ENCODE peak calls at places on chromosomes 13 and 19, in six cellular contexts. U is H9, W is IMR-90, H is H1, Y is neuronal stem cell, S is mesenchymal stem cell. M is an unnamed sample.

GRCh38 chr13:23621316-23621645 is 51.1 kb downstream of the TNFRSF19 start:
- DNase-seq in U (no peak), W (peak; percentile 96), H (no peak), Y (no peak), S (peak; percentile 92), M (peak; percentile 43)

GRCh38 chr19:4559569-4559968 is at the start of gene SEMA6B:
- DNase-seq in U (no peak), W (no peak), H (no peak), Y (no peak), S (peak; percentile 29), M (peak; percentile 41)

GRCh38 chr19:4108767-4109625 is 14.9 kb downstream of the MAP2K2 start:
- DNase-seq in U (no peak), W (no peak), H (no peak), Y (no peak), S (no peak), M (no peak)

GRCh38 chr19:5983367-5983955 is 5.5 kb upstream of the RANBP3 start:
- DNase-seq in U (no peak), W (no peak), H (no peak), Y (no peak), S (peak; percentile 30), M (no peak)

GRCh38 chr13:100987993-100988392 is 313.4 kb upstream of the TMTC4 start:
- DNase-seq in U (peak; percentile 49), W (peak; percentile 26), H (no peak), Y (peak; percentile 12), S (peak; percentile 30), M (no peak)

GRCh38 chr13:26168276-26168814 is 53.8 kb downstream of the RNF6 start:
- DNase-seq in U (no peak), W (peak; percentile 48), H (no peak), Y (no peak), S (peak; percentile 92), M (peak; percentile 61)

GRCh38 chr19:24074720-24075119 is 12.3 kb upstream of the ZNF254 start:
- DNase-seq in U (no peak), W (peak; percentile 74), H (no peak), Y (no peak), S (peak; percentile 42), M (peak; percentile 67)

GRCh38 chr13:27171830-27172494 is 351 bp upstream of the USP12 start:
- DNase-seq in U (peak; percentile 85), W (peak; percentile 90), H (no peak), Y (peak; percentile 86), S (peak; percentile 90), M (peak; percentile 95)

GRCh38 chr13:18235172-18235571 is 946.5 kb downstream of the TUBA3C start:
- DNase-seq in U (no peak), W (no peak), H (no peak), Y (no peak), S (no peak), M (no peak)

GRCh38 chr19:40590464-40591265 is 10.5 kb upstream of the LTBP4 start:
- DNase-seq in U (no peak), W (no peak), H (no peak), Y (no peak), S (no peak), M (no peak)

GRCh38 chr13:49400755-49401659 is 42.9 kb downstream of the CAB39L start:
- DNase-seq in U (no peak), W (peak; percentile 87), H (no peak), Y (peak; percentile 14), S (peak; percentile 93), M (peak; percentile 92)

GRCh38 chr13:99422556-99423220 is 78.6 kb upstream of the TM9SF2 start:
- DNase-seq in U (no peak), W (no peak), H (no peak), Y (no peak), S (no peak), M (no peak)

GRCh38 chr13:25179810-25180437 is 7.8 kb upstream of the AMER2 start:
- DNase-seq in U (no peak), W (no peak), H (no peak), Y (no peak), S (no peak), M (no peak)

GRCh38 chr19:7689165-7689564 is 8.5 kb downstream of the TRAPPC5 start:
- DNase-seq in U (no peak), W (no peak), H (no peak), Y (no peak), S (no peak), M (no peak)

GRCh38 chr19:6730153-6730804 is 7.1 kb downstream of the GPR108 start:
- DNase-seq in U (peak; percentile 98), W (no peak), H (peak; percentile 82), Y (no peak), S (no peak), M (no peak)

GRCh38 chr19:31841755-31842154 is 492.5 kb upstream of the TSHZ3 start:
- DNase-seq in U (no peak), W (no peak), H (no peak), Y (no peak), S (no peak), M (no peak)

GRCh38 chr19:5035817-5036732 is 67.2 kb downstream of the KDM4B start:
- DNase-seq in U (no peak), W (no peak), H (no peak), Y (no peak), S (no peak), M (no peak)

GRCh38 chr19:54473071-54473941 is at the start of gene CDC42EP5:
- DNase-seq in U (peak; percentile 40), W (peak; percentile 85), H (no peak), Y (no peak), S (peak; percentile 92), M (peak; percentile 60)

GRCh38 chr13:78589206-78589605 is 14.1 kb downstream of the POU4F1 start:
- DNase-seq in U (peak; percentile 71), W (peak; percentile 9), H (no peak), Y (peak; percentile 79), S (no peak), M (no peak)

GRCh38 chr13:95403349-95404140 is 102.3 kb upstream of the ABCC4 start:
- DNase-seq in U (peak; percentile 88), W (no peak), H (peak; percentile 36), Y (peak; percentile 70), S (peak; percentile 30), M (no peak)

GRCh38 chr13:40508767-40509342 is 157.6 kb downstream of the FOXO1 start:
- DNase-seq in U (no peak), W (no peak), H (no peak), Y (no peak), S (no peak), M (no peak)

GRCh38 chr13:91406619-91407018 is 8.2 kb downstream of the GPC5 start:
- DNase-seq in U (peak; percentile 79), W (peak; percentile 35), H (peak; percentile 31), Y (peak; percentile 30), S (peak; percentile 45), M (peak; percentile 57)

GRCh38 chr13:113802090-113802531 is 43.1 kb downstream of the TMEM255B start:
- DNase-seq in U (peak; percentile 85), W (peak; percentile 72), H (no peak), Y (peak; percentile 30), S (peak; percentile 83), M (no peak)

GRCh38 chr13:64248371-64249065 is 2832.9 kb upstream of the PCDH20 start:
- DNase-seq in U (no peak), W (peak; percentile 33), H (no peak), Y (no peak), S (no peak), M (no peak)

GRCh38 chr19:14507704-14508246 is 10.4 kb downstream of the DNAJB1 start:
- DNase-seq in U (no peak), W (peak; percentile 67), H (no peak), Y (no peak), S (peak; percentile 88), M (peak; percentile 91)

GRCh38 chr13:46270416-46270815 is 58.7 kb downstream of the LRRC63 start:
- DNase-seq in U (no peak), W (no peak), H (no peak), Y (no peak), S (no peak), M (no peak)

GRCh38 chr13:46278474-46278873 is 66.7 kb downstream of the LRRC63 start:
- DNase-seq in U (peak; percentile 47), W (no peak), H (peak; percentile 21), Y (no peak), S (no peak), M (no peak)

GRCh38 chr13:46274094-46274698 is 62.5 kb downstream of the LRRC63 start:
- DNase-seq in U (no peak), W (no peak), H (no peak), Y (no peak), S (no peak), M (no peak)
- H2AFZ ChIP-seq in U (no peak overlapping the region), W (no peak overlapping the region), H (peak overlapping the region; percentile 35), Y (no peak overlapping the region), S (no peak overlapping the region), M (peak overlapping the region; percentile 45)

DNA sequence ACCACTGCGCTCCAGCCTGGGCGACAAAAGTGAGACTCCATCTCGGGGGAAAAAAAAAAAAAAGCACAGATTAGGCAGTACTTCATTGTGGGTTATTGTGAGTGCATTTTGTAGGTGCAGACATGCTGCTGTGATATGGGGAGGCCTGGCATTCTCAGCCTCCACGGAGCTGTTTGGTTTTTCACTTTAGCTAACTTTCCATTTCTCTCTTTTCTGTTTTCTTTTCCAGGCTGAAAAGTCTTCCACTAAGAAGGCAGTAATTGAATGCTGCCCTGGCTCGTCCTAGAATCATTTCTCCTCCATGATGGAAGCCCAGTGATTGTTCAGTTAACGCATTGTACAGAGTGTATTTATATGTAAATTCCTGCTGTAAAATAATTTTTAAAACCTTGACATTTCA is 2.0 kb upstream of the WDR88 start:
- DNase-seq in U (no peak), W (no peak), H (no peak), Y (no peak), S (no peak), M (no peak)
- H3K14ac ChIP-seq in U (no peak overlapping the region), W (no peak overlapping the region), H (no peak overlapping the region), Y (no peak overlapping the region), S (no peak overlapping the region), M (no peak overlapping the region)

DNA sequence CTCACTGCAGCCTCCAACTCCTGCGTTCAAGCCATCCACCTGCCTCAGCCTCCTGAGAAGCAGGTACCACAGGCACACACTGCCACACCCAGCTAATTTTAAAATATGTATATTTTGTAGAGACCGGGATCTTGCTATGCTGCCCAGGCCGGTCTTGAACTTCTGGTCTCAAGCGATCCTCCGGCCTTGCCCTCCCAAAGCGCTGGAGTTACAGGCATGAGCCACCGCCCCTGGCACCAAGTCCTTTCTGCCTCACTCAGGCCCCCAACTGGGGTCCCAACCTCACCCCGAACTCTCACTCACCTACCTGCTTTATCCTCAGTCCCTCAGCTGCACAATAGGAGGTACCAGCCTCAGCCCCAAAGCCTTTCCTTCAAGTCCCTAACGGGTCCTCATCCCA is 635 bp upstream of the COL5A3 start:
- DNase-seq in U (no peak), W (no peak), H (no peak), Y (no peak), S (no peak), M (no peak)
- H3K4me1 ChIP-seq in U (peaks cover 5% of the 10 kb centered on the region), W (peaks cover 15% of the 10 kb centered on the region), H (peaks cover 4% of the 10 kb centered on the region), Y (peaks cover 17% of the 10 kb centered on the region), S (peaks cover 25% of the 10 kb centered on the region), M (peaks cover 3% of the 10 kb centered on the region)

DNA sequence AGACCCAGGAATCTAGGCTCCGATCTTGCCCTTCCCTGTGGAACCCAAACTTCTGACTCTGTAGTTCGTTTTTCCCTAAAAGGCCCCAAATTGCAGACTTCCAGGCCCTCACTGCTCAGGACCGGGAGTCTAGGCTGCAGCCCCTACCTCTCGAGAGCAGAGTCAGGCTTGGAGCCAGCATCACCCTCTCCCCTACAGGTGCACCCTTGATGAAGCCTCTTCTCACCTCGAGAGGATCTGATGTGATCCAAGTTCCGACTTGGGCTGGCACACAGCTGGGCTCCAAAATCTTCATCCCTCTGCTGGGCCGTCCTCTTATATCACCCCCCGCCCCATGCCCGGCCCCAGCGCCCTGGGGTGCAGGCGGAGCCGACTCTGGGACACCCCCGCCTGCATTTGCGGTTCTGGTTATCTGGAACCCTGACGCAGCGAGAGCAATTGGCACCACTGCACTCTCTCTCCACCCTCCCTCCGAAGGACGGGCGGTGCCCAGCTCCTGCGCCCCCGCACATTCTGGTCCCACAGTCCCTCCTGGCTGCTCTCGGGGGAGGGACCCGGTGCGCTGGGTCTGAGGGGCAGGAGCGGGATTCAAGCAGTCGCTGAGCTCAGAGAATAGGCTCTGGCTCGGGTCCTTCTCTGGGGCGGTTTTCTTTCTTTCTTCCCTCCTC is at the start of gene KLK7:
- DNase-seq in U (no peak), W (no peak), H (no peak), Y (no peak), S (no peak), M (no peak)
- H2AFZ ChIP-seq in U (no peak within 1 kb of the TSS), W (no peak within 1 kb of the TSS), H (peak within 1 kb of the TSS; percentile 73), Y (no peak within 1 kb of the TSS), S (no peak within 1 kb of the TSS), M (no peak within 1 kb of the TSS)

M was measured in trophoblast cell.